ENCODE peak calls at places on chromosomes 4 and X, in four cellular contexts. One of them, this sample, is unnamed.
A peak's percentile ranks its signal among the peaks of the same experiment; 100 is the strongest.

GRCh38 chr4:186149872-186150271 is 41.5 kb upstream of the CYP4V2 start:
- DNase-seq in H9: peak; percentile 93
- DNase-seq in tibial artery: peak; percentile 80
- DNase-seq in CD4-positive, alpha-beta T cell: no peak
- DNase-seq in this sample: no peak

GRCh38 chr4:27123050-27123768 is 262.6 kb downstream of the STIM2 start:
- DNase-seq in H9: peak; percentile 85
- DNase-seq in CD4-positive, alpha-beta T cell: no peak
- DNase-seq in tibial artery: peak; percentile 37
- DNase-seq in this sample: no peak

GRCh38 chr4:157265281-157265680 is 44.8 kb downstream of the GRIA2 start:
- DNase-seq in tibial artery: no peak
- DNase-seq in CD4-positive, alpha-beta T cell: no peak
- DNase-seq in H9: peak; percentile 25
- DNase-seq in this sample: no peak

GRCh38 chr4:30553721-30554120 is 166.4 kb upstream of the PCDH7 start:
- DNase-seq in CD4-positive, alpha-beta T cell: no peak
- DNase-seq in H9: no peak
- DNase-seq in tibial artery: no peak
- DNase-seq in this sample: no peak

GRCh38 chrX:55640854-55641253 is 17.7 kb downstream of the FOXR2 start:
- DNase-seq in H9: no peak
- DNase-seq in CD4-positive, alpha-beta T cell: no peak
- DNase-seq in tibial artery: no peak
- DNase-seq in this sample: no peak

GRCh38 chr4:71941001-71941400 is 90.8 kb upstream of the NPFFR2 start:
- DNase-seq in CD4-positive, alpha-beta T cell: no peak
- DNase-seq in H9: peak; percentile 55
- DNase-seq in tibial artery: no peak
- DNase-seq in this sample: no peak

GRCh38 chr4:144778364-144778763 is 132.4 kb downstream of the HHIP start:
- DNase-seq in tibial artery: no peak
- DNase-seq in CD4-positive, alpha-beta T cell: no peak
- DNase-seq in H9: no peak
- DNase-seq in this sample: no peak

GRCh38 chr4:148514041-148514440 is 71.8 kb upstream of the NR3C2 start:
- DNase-seq in CD4-positive, alpha-beta T cell: no peak
- DNase-seq in H9: no peak
- DNase-seq in tibial artery: no peak
- DNase-seq in this sample: no peak

GRCh38 chrX:155094468-155095061 is 23.3 kb downstream of the BRCC3 start:
- DNase-seq in CD4-positive, alpha-beta T cell: no peak
- DNase-seq in H9: no peak
- DNase-seq in tibial artery: no peak
- DNase-seq in this sample: no peak

GRCh38 chrX:23811135-23811781 is 28.3 kb downstream of the SAT1 start:
- DNase-seq in CD4-positive, alpha-beta T cell: no peak
- DNase-seq in tibial artery: no peak
- DNase-seq in H9: no peak
- DNase-seq in this sample: no peak

DNA sequence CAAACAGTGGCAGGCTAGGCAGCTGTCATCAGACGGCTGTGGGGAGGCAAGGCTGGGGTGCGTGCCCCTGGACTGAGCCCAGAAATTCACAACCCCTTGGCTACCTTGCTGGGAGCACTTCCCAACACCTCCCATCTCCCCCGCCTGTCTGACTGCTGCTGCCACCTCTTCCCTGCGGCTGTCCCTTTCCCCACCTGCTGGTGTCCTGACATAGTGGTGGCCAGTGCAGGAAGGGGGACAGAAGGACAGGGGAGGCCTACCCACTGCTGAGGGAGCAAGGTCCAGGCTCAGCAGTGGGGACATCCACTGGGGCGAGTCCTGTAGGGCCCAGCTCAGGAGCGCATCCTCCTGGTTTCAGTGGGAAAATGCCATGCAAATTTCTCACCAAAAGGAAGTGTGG is 3.4 kb downstream of the ABCD1 start:
- DNase-seq in CD4-positive, alpha-beta T cell: no peak
- DNase-seq in tibial artery: no peak
- DNase-seq in H9: no peak
- DNase-seq in this sample: no peak
- H3K9me3 ChIP-seq in CD4-positive, alpha-beta T cell: no peaks in the 10 kb centered on the region
- H3K9me3 ChIP-seq in tibial artery: no peaks in the 10 kb centered on the region
- H3K9me3 ChIP-seq in H9: peaks cover 36% of the 10 kb centered on the region
- H3K9me3 ChIP-seq in this sample: no peaks in the 10 kb centered on the region

GRCh38 chr4:48998440-48998839 is 12.4 kb downstream of the CWH43 start:
- DNase-seq in CD4-positive, alpha-beta T cell: no peak
- DNase-seq in tibial artery: no peak
- DNase-seq in H9: no peak
- DNase-seq in this sample: no peak
- H3K9me3 ChIP-seq in CD4-positive, alpha-beta T cell: no peaks in the 10 kb centered on the region
- H3K9me3 ChIP-seq in tibial artery: no peaks in the 10 kb centered on the region
- H3K9me3 ChIP-seq in H9: peaks cover 79% of the 10 kb centered on the region
- H3K9me3 ChIP-seq in this sample: no peaks in the 10 kb centered on the region

GRCh38 chr4:109319684-109320083 is 17.2 kb upstream of the COL25A1 start:
- DNase-seq in CD4-positive, alpha-beta T cell: no peak
- DNase-seq in H9: no peak
- DNase-seq in tibial artery: no peak
- DNase-seq in this sample: no peak
- H3K9me3 ChIP-seq in CD4-positive, alpha-beta T cell: peaks cover 12% of the 10 kb centered on the region
- H3K9me3 ChIP-seq in H9: peaks cover 20% of the 10 kb centered on the region
- H3K9me3 ChIP-seq in tibial artery: no peaks in the 10 kb centered on the region
- H3K9me3 ChIP-seq in this sample: peaks cover 3% of the 10 kb centered on the region

GRCh38 chr4:14193601-14194000 is 566.1 kb upstream of the BOD1L1 start:
- DNase-seq in H9: no peak
- DNase-seq in CD4-positive, alpha-beta T cell: no peak
- DNase-seq in tibial artery: no peak
- DNase-seq in this sample: no peak

GRCh38 chr4:14196141-14196540 is 568.6 kb upstream of the BOD1L1 start:
- DNase-seq in CD4-positive, alpha-beta T cell: no peak
- DNase-seq in tibial artery: no peak
- DNase-seq in H9: peak; percentile 58
- DNase-seq in this sample: no peak
- H3K9me3 ChIP-seq in CD4-positive, alpha-beta T cell: no peaks in the 10 kb centered on the region
- H3K9me3 ChIP-seq in tibial artery: no peaks in the 10 kb centered on the region
- H3K9me3 ChIP-seq in H9: no peaks in the 10 kb centered on the region
- H3K9me3 ChIP-seq in this sample: no peaks in the 10 kb centered on the region

GRCh38 chr4:1785592-1785991 is 7.5 kb upstream of the FGFR3 start:
- DNase-seq in tibial artery: no peak
- DNase-seq in H9: no peak
- DNase-seq in CD4-positive, alpha-beta T cell: no peak
- DNase-seq in this sample: no peak
- H3K9me3 ChIP-seq in tibial artery: no peaks in the 10 kb centered on the region
- H3K9me3 ChIP-seq in H9: no peaks in the 10 kb centered on the region
- H3K9me3 ChIP-seq in CD4-positive, alpha-beta T cell: no peaks in the 10 kb centered on the region
- H3K9me3 ChIP-seq in this sample: no peaks in the 10 kb centered on the region

This sample was measured in T-helper 17 cell.